ENCODE peak calls at places on chromosomes 6 and 20, in four cellular contexts. E is HepG2, Z is K562, V is H1. O is an unnamed sample.

GRCh38 chr6:154878866-154879491 is 116.1 kb upstream of the TIAM2 start:
- DNase-seq in E (no peak), Z (no peak), V (no peak), O (no peak)

GRCh38 chr20:2659547-2659946 is 4.5 kb downstream of the IDH3B start:
- DNase-seq in E (no peak), Z (no peak), V (no peak), O (no peak)

GRCh38 chr20:49132995-49133451 is 55.1 kb downstream of the STAU1 start:
- DNase-seq in E (peak), Z (peak), V (no peak), O (peak)

GRCh38 chr20:31922181-31922580 is 29.7 kb downstream of the PDRG1 start:
- DNase-seq in E (no peak), Z (no peak), V (no peak), O (no peak)

GRCh38 chr6:83459663-83460062 is 28.8 kb upstream of the ME1 start:
- DNase-seq in E (no peak), Z (no peak), V (no peak), O (no peak)

GRCh38 chr20:44570369-44570768 is 12.0 kb upstream of the PKIG start:
- DNase-seq in E (no peak), Z (no peak), V (no peak), O (no peak)

GRCh38 chr6:156925718-156926607 is 148.8 kb downstream of the ARID1B start:
- DNase-seq in E (no peak), Z (no peak), V (no peak), O (no peak)

GRCh38 chr6:114085206-114085605 is 114.3 kb upstream of the HDAC2 start:
- DNase-seq in E (no peak), Z (no peak), V (no peak), O (no peak)

GRCh38 chr20:9156529-9157280 is 87.8 kb downstream of the PLCB4 start:
- DNase-seq in E (no peak), Z (no peak), V (no peak), O (no peak)

GRCh38 chr6:29763491-29764289 is 40.5 kb downstream of the HLA-F start:
- DNase-seq in E (no peak), Z (no peak), V (no peak), O (no peak)

GRCh38 chr20:45779011-45779915 is 12.4 kb downstream of the WFDC3 start:
- DNase-seq in E (no peak), Z (peak), V (no peak), O (peak)

GRCh38 chr20:62855120-62855519 is 6.5 kb downstream of the TCFL5 start:
- DNase-seq in E (no peak), Z (no peak), V (no peak), O (no peak)

GRCh38 chr6:130252527-130253237 is 29.9 kb upstream of the SAMD3 start:
- DNase-seq in E (no peak), Z (no peak), V (no peak), O (no peak)

GRCh38 chr6:24887520-24887919 is 48.2 kb downstream of the RIPOR2 start:
- DNase-seq in E (no peak), Z (no peak), V (no peak), O (no peak)

GRCh38 chr20:14193885-14194284 is 143.5 kb downstream of the FLRT3 start:
- DNase-seq in E (no peak), Z (no peak), V (no peak), O (no peak)

GRCh38 chr6:158861686-158862381 is 42.7 kb upstream of the EZR start:
- DNase-seq in E (no peak), Z (no peak), V (no peak), O (no peak)

GRCh38 chr20:57667385-57667784 is 42.4 kb downstream of the PMEPA1 start:
- DNase-seq in E (no peak), Z (no peak), V (no peak), O (no peak)

GRCh38 chr6:2970753-2971419 is 481 bp downstream of the SERPINB6 start:
- DNase-seq in E (no peak), Z (peak), V (no peak), O (no peak)

GRCh38 chr20:62952373-62953166 is at the start of gene SLC17A9:
- DNase-seq in E (peak), Z (no peak), V (no peak), O (peak)

GRCh38 chr20:64045346-64046011 is 4.0 kb downstream of the SOX18 start:
- DNase-seq in E (no peak), Z (no peak), V (no peak), O (no peak)

GRCh38 chr6:154239392-154239791 is 117.2 kb downstream of the IPCEF1 start:
- DNase-seq in E (no peak), Z (no peak), V (no peak), O (no peak)

GRCh38 chr6:67131827-67132226 is 1424.8 kb upstream of the EYS start:
- DNase-seq in E (no peak), Z (no peak), V (no peak), O (no peak)

GRCh38 chr6:131960371-131961133 is 9.4 kb upstream of the CCN2 start:
- DNase-seq in E (no peak), Z (no peak), V (no peak), O (no peak)

GRCh38 chr6:8736046-8736877 is 300.9 kb upstream of the SLC35B3 start:
- DNase-seq in E (no peak), Z (no peak), V (no peak), O (no peak)

GRCh38 chr6:16670183-16670582 is 91.1 kb downstream of the ATXN1 start:
- DNase-seq in E (no peak), Z (no peak), V (no peak), O (no peak)

GRCh38 chr20:57666834-57667157 is 43.0 kb downstream of the PMEPA1 start:
- DNase-seq in E (no peak), Z (no peak), V (no peak), O (no peak)

GRCh38 chr6:43254846-43255245 is 11.6 kb downstream of the TTBK1 start:
- DNase-seq in E (no peak), Z (no peak), V (no peak), O (no peak)

GRCh38 chr6:42022755-42023384 is 27.5 kb upstream of the TAF8 start:
- DNase-seq in E (no peak), Z (no peak), V (no peak), O (no peak)

GRCh38 chr6:144305985-144306384 is 20.9 kb downstream of the UTRN start:
- DNase-seq in E (no peak), Z (no peak), V (no peak), O (no peak)
- H3K4me2 ChIP-seq in E (no peak), Z (no peak), V (no peak), O (no peak)

GRCh38 chr20:47876348-47877056 is 91.2 kb upstream of the SULF2 start:
- DNase-seq in E (no peak), Z (no peak), V (no peak), O (no peak)
- TF ChIP-seq FOSL1 in E (no peak), Z (no peak), V (no peak), O (no peak)

DNA sequence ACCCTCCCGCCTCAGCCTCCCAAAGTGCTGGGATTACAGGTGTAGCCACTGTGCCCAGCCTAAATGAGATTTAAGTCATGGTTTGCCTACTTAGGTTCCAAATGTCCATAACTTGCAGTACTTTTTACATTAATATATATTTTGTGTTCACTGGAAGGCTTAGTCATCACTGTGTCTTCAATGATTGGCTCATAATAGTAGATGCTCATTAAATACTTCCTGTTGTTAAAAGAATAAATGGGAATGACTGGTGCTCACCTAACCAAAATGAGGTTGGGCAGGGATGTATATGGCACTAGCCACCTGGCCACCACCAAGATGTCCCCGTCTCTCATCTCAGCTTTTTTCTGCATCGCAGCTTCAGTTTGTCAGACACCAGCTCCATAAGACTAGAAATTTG is 1.0 kb upstream of the GLO1 start:
- DNase-seq in E (no peak), Z (no peak), V (no peak), O (no peak)
- H2AFZ ChIP-seq in E (no peak), Z (peak), V (no peak), O (no peak)

GRCh38 chr6:77172578-77172977 is 290.7 kb downstream of the HTR1B start:
- DNase-seq in E (no peak), Z (no peak), V (no peak), O (no peak)
- H3K4me2 ChIP-seq in E (no peak), Z (no peak), V (no peak), O (no peak)

GRCh38 chr6:162119349-162119748 is 608.2 kb downstream of the PRKN start:
- DNase-seq in E (no peak), Z (no peak), V (no peak), O (no peak)
- TF ChIP-seq FOSL1 in E (no peak), Z (no peak), V (no peak), O (no peak)

DNA sequence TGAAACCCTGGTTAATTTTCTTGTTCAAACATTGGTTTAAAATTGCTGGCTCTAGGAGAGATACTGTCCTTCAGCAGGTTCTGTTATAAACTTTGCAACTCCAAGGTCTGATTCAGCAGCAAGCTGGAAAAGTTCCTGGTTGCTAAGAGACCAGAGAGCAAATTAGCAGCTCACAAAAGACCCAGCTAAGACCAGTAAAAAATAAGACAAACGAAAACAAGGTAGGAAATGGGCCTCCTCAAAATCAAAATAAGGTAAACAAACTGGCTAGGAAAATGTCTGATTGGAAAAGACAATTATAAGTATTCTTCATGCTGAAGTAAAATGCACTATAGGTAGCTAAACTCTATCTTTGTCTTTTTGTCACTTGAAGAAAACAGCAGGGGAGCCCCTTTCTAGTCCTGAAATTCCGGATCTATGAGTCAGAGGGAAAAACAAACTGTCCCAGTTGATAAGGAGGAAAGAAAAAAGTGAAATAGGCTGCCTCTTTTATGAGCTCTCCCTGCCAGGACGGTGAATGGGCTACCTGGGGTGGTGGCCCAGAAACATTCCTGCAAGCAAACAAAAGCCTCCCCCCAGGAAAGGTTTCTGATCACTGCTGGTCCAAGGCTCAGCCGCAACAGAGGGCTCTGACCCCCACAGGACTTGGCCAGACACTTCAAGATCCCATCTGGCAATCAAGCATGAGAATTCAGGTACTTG is 41.6 kb downstream of the UNC5CL start:
- DNase-seq in E (peak), Z (peak), V (peak), O (peak)
- H2AFZ ChIP-seq in E (peak), Z (peak), V (no peak), O (peak)

DNA sequence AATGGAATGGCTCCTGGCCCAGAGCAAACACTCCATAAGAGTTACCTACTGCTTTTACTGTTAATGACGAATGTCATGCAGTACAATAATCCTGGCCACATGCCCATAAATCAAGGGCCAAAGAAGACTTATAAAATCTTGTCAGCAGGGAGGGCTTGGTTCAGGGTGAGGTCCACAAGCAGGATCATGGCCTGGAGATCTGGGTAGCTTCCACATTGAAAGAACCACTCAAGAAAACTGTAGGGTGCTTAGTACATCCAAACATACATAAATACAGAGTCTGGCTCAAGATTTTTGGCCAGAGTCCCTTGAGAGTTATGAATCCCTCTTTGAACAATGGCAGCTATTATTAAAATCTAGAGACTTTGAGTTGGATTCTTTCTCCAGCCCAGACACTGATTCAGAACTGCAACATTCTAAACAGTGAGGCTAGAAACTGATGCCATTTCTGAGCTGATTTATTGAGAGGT is 188.7 kb downstream of the CDC5L start:
- DNase-seq in E (no peak), Z (no peak), V (no peak), O (no peak)
- H3K4me2 ChIP-seq in E (no peak), Z (no peak), V (no peak), O (no peak)

DNA sequence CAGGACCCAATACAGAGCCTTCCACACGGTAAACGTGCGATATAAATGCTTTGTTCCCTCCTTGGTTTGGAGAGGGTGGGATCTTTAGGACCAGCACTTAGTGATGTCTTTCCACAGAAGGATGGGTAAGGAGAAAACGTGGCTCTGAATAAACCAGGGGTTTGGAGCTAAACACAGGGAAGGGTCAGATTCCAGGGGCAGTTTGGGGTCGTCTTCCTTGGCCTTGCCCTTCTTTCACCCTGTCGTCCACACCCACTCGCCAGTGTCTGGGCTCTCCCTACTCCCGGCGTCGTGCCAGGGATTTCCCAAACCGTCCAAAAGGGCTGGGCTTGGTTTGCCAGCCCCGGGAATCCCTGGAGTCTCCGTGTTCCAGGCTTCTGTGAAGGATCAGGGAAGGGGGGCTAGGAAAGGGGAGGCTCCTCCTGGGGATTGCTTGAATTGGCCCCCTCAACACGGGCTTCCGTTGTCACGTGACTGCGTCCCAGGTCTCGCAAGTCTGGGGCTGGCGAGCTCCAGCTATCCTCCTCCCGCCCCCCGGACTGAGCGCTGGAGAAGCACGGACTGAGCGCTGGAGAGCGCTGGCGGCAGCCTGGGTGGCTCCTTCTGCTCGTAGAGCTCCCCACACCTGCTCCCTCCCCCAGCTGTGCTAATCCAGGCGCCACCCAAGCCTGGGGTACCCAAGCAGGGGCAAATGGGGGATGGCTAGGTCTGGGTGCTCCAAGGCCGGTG is 9.5 kb upstream of the ARMC12 start:
- DNase-seq in E (peak), Z (peak), V (no peak), O (no peak)
- TF ChIP-seq FOSL1 in E (no peak), Z (no peak), V (no peak), O (no peak)

O was measured in HCT116.